ENCODE peak calls at places on chromosomes 2 and 18, in six cellular contexts. T is thoracic aorta; H is epithelial cell of esophagus; Q is AG08395; G is dermis blood vessel endothelial cell; J is effector CD4-positive, alpha-beta T cell. O is an unnamed sample.

GRCh38 chr2:238099709-238100048 is 461 bp upstream of the ESPNL start:
- DNase-seq in T (no peak), H (no peak), Q (no peak), G (no peak), J (no peak), O (no peak)

GRCh38 chr2:171432206-171432968 is 1.4 kb downstream of the METTL8 start:
- DNase-seq in T (no peak), H (peak; percentile 21), Q (no peak), G (no peak), J (no peak), O (no peak)

GRCh38 chr2:197838036-197838435 is 33.6 kb downstream of the PLCL1 start:
- DNase-seq in T (no peak), H (no peak), Q (peak; percentile 54), G (peak; percentile 8), J (no peak), O (no peak)

GRCh38 chr2:88666576-88666975 is 24.9 kb upstream of the RPIA start:
- DNase-seq in T (no peak), H (peak; percentile 22), Q (no peak), G (no peak), J (no peak), O (no peak)

GRCh38 chr2:132583666-132584360 is 86.2 kb downstream of the LYPD1 start:
- DNase-seq in T (no peak), H (no peak), Q (no peak), G (no peak), J (no peak), O (no peak)

GRCh38 chr2:239758325-239758877 is 266.7 kb downstream of the NDUFA10 start:
- DNase-seq in T (no peak), H (no peak), Q (peak; percentile 5), G (peak; percentile 4), J (no peak), O (no peak)

GRCh38 chr2:62423235-62423634 is 82.8 kb downstream of the TMEM17 start:
- DNase-seq in T (no peak), H (peak; percentile 55), Q (no peak), G (peak; percentile 13), J (no peak), O (no peak)

GRCh38 chr18:79479761-79480161 is 84.0 kb downstream of the NFATC1 start:
- DNase-seq in T (no peak), H (no peak), Q (no peak), G (no peak), J (no peak), O (peak; percentile 45)

GRCh38 chr2:218282173-218282991 is 9.9 kb downstream of the TMBIM1 start:
- DNase-seq in T (peak; percentile 49), H (peak; percentile 94), Q (peak; percentile 56), G (no peak), J (no peak), O (no peak)

GRCh38 chr2:55620123-55620779 is 2.8 kb upstream of the PPP4R3B start:
- DNase-seq in T (no peak), H (peak; percentile 40), Q (no peak), G (peak; percentile 55), J (no peak), O (no peak)

GRCh38 chr18:45197526-45197970 is 417.7 kb upstream of the SLC14A2 start:
- DNase-seq in T (no peak), H (peak; percentile 77), Q (no peak), G (no peak), J (no peak), O (no peak)

O was measured in CD14-positive monocyte.